ENCODE peak calls at places on chromosomes 2 and 18, in nine cellular contexts. S, M, N, L, G, D, K, J and B are unnamed samples.

GRCh38 chr2:18630101-18630500 is 40.7 kb upstream of the NT5C1B start:
- DNase-seq in J (no peak), G (no peak), K (no peak), L (peak), D (no peak), M (no peak), S (no peak), N (peak), B (no peak)

GRCh38 chr2:23491622-23492336 is 106.8 kb downstream of the KLHL29 start:
- DNase-seq in J (no peak), M (no peak), S (no peak), G (no peak), L (no peak), K (no peak), D (no peak), N (no peak), B (no peak)

GRCh38 chr18:61336766-61337165 is 3.5 kb downstream of the CDH20 start:
- DNase-seq in J (no peak), N (no peak), K (no peak), L (no peak), D (no peak), M (peak), G (no peak), S (no peak), B (no peak)

GRCh38 chr2:55961318-55961911 is 37.8 kb upstream of the EFEMP1 start:
- DNase-seq in G (no peak), K (no peak), D (no peak), M (no peak), N (peak), S (peak), J (peak), L (peak), B (no peak)

GRCh38 chr18:3758531-3758930 is 308.6 kb downstream of the TGIF1 start:
- DNase-seq in J (no peak), D (no peak), N (peak), L (peak), K (no peak), S (no peak), G (no peak), M (no peak), B (no peak)

GRCh38 chr2:191979221-191979730 is 132.4 kb upstream of the CAVIN2 start:
- DNase-seq in G (no peak), S (no peak), K (no peak), J (no peak), N (no peak), M (no peak), L (no peak), D (no peak), B (no peak)

GRCh38 chr2:182404102-182404501 is 22.7 kb downstream of the PDE1A start:
- DNase-seq in S (no peak), J (no peak), L (peak), D (no peak), G (no peak), M (no peak), K (no peak), N (no peak), B (no peak)

GRCh38 chr2:222257645-222258044 is 41.2 kb downstream of the PAX3 start:
- DNase-seq in M (no peak), K (no peak), L (no peak), S (no peak), G (no peak), J (no peak), N (no peak), D (no peak), B (no peak)